ENCODE peak calls at places on chromosomes 2 and 18, in seven cellular contexts. R is tibial nerve, Y is mesothelial cell of epicardium, V is hypothalamus, F is EL, U is NCI-H226, D is GM13977. J is an unnamed sample.
A peak's percentile ranks its signal among the peaks of the same experiment; 100 is the strongest.

GRCh38 chr2:72145658-72146329 is 1.9 kb downstream of the CYP26B1 start:
- DNase-seq in R (peak; percentile 10), Y (no peak), V (no peak), F (no peak), U (no peak), D (peak; percentile 34), J (no peak)

GRCh38 chr2:150156940-150157339 is 330.5 kb downstream of the RND3 start:
- DNase-seq in R (no peak), Y (no peak), V (no peak), F (no peak), U (no peak), D (no peak), J (no peak)

GRCh38 chr2:33146112-33146511 is 199.4 kb downstream of the LTBP1 start:
- DNase-seq in R (no peak), Y (no peak), V (no peak), F (no peak), U (no peak), D (no peak), J (no peak)

GRCh38 chr2:232239956-232240681 is 138.4 kb upstream of the ALPP start:
- DNase-seq in R (no peak), Y (no peak), V (no peak), F (no peak), U (no peak), D (peak; percentile 21), J (no peak)

GRCh38 chr2:113828086-113828742 is 61.7 kb upstream of the ACTR3 start:
- DNase-seq in R (no peak), Y (no peak), V (no peak), F (no peak), U (no peak), D (no peak), J (no peak)

GRCh38 chr18:78768221-78768620 is 211.4 kb upstream of the SALL3 start:
- DNase-seq in R (no peak), Y (no peak), V (no peak), F (no peak), U (no peak), D (no peak), J (no peak)

GRCh38 chr2:226561962-226562361 is 237.7 kb downstream of the IRS1 start:
- DNase-seq in R (no peak), Y (no peak), V (no peak), F (no peak), U (peak; percentile 22), D (no peak), J (no peak)

GRCh38 chr18:44901283-44901682 is 220.6 kb downstream of the SETBP1 start:
- DNase-seq in R (no peak), Y (no peak), V (no peak), F (no peak), U (no peak), D (no peak), J (no peak)

GRCh38 chr2:193561054-193561453 is 1366.3 kb upstream of the TMEFF2 start:
- DNase-seq in R (no peak), Y (no peak), V (no peak), F (no peak), U (peak; percentile 11), D (no peak), J (no peak)

GRCh38 chr2:170747921-170748320 is 22.3 kb upstream of the ERICH2 start:
- DNase-seq in R (no peak), Y (no peak), V (no peak), F (peak; percentile 55), U (peak; percentile 86), D (no peak), J (no peak)

GRCh38 chr18:49569701-49570100 is 7.8 kb downstream of the LIPG start:
- DNase-seq in R (no peak), Y (no peak), V (no peak), F (no peak), U (no peak), D (no peak), J (no peak)

GRCh38 chr2:221347471-221347870 is 224.6 kb downstream of the EPHA4 start:
- DNase-seq in R (no peak), Y (no peak), V (no peak), F (peak; percentile 65), U (no peak), D (no peak), J (no peak)

GRCh38 chr2:171523339-171523931 is 1.2 kb downstream of the CYBRD1 start:
- DNase-seq in R (peak; percentile 64), Y (peak; percentile 35), V (peak; percentile 87), F (peak; percentile 85), U (peak; percentile 86), D (peak; percentile 47), J (no peak)

GRCh38 chr2:210271300-210271699 is 43.7 kb downstream of the MYL1 start:
- DNase-seq in R (no peak), Y (no peak), V (no peak), F (no peak), U (no peak), D (no peak), J (no peak)

GRCh38 chr2:222518570-222519381 is 94.4 kb downstream of the SGPP2 start:
- DNase-seq in R (no peak), Y (no peak), V (no peak), F (peak; percentile 15), U (peak; percentile 95), D (no peak), J (no peak)

GRCh38 chr2:86623549-86624547 is at the start of gene RNF103:
- DNase-seq in R (peak; percentile 98), Y (peak; percentile 87), V (peak; percentile 98), F (peak; percentile 90), U (peak; percentile 82), D (peak; percentile 91), J (peak; percentile 92)

GRCh38 chr2:163471947-163472346 is 263.9 kb downstream of the FIGN start:
- DNase-seq in R (no peak), Y (no peak), V (no peak), F (no peak), U (peak; percentile 20), D (no peak), J (no peak)

GRCh38 chr2:98058191-98058975 is 28.6 kb upstream of the VWA3B start:
- DNase-seq in R (no peak), Y (no peak), V (no peak), F (no peak), U (no peak), D (no peak), J (no peak)

GRCh38 chr2:198499539-198499938 is 695.1 kb downstream of the PLCL1 start:
- DNase-seq in R (no peak), Y (no peak), V (no peak), F (peak; percentile 26), U (no peak), D (no peak), J (no peak)

GRCh38 chr2:115219296-115219695 is 776.9 kb downstream of the DPP10 start:
- DNase-seq in R (no peak), Y (no peak), V (no peak), F (no peak), U (no peak), D (no peak), J (no peak)

GRCh38 chr2:121307048-121307447 is 22.0 kb upstream of the TFCP2L1 start:
- DNase-seq in R (no peak), Y (no peak), V (no peak), F (no peak), U (no peak), D (no peak), J (no peak)

GRCh38 chr2:88159955-88160415 is 10.2 kb upstream of the THNSL2 start:
- DNase-seq in R (no peak), Y (no peak), V (peak; percentile 59), F (peak; percentile 58), U (peak; percentile 50), D (peak; percentile 63), J (peak; percentile 27)

GRCh38 chr2:31433541-31433940 is 19.0 kb upstream of the XDH start:
- DNase-seq in R (no peak), Y (no peak), V (no peak), F (no peak), U (no peak), D (no peak), J (no peak)

GRCh38 chr2:236622201-236622600 is 52.6 kb downstream of the ACKR3 start:
- DNase-seq in R (no peak), Y (no peak), V (no peak), F (no peak), U (no peak), D (no peak), J (no peak)

GRCh38 chr2:129296401-129297343 is 682.8 kb upstream of the RAB6C start:
- DNase-seq in R (no peak), Y (no peak), V (no peak), F (no peak), U (no peak), D (no peak), J (no peak)

GRCh38 chr2:108614659-108615058 is 80.4 kb downstream of the LIMS1 start:
- DNase-seq in R (no peak), Y (no peak), V (no peak), F (no peak), U (no peak), D (no peak), J (no peak)

GRCh38 chr2:129067070-129067469 is 748.4 kb upstream of the HS6ST1 start:
- DNase-seq in R (no peak), Y (no peak), V (no peak), F (no peak), U (no peak), D (no peak), J (no peak)

GRCh38 chr2:192072778-192073177 is 122.0 kb downstream of the TMEFF2 start:
- DNase-seq in R (no peak), Y (no peak), V (no peak), F (no peak), U (peak; percentile 43), D (no peak), J (no peak)

GRCh38 chr2:154452906-154453493 is 245.5 kb upstream of the KCNJ3 start:
- DNase-seq in R (no peak), Y (no peak), V (no peak), F (peak; percentile 0), U (no peak), D (peak; percentile 7), J (no peak)

GRCh38 chr2:105380432-105381118 is 18.3 kb downstream of the FHL2 start:
- DNase-seq in R (no peak), Y (no peak), V (no peak), F (no peak), U (no peak), D (no peak), J (no peak)

GRCh38 chr2:85956647-85957039 is 67.9 kb upstream of the ST3GAL5 start:
- DNase-seq in R (no peak), Y (no peak), V (no peak), F (no peak), U (no peak), D (no peak), J (no peak)